ENCODE peak calls at places on chromosomes 16 and 17, in five cellular contexts. R, D, X, N and H are unnamed samples.

GRCh38 chr17:50165066-50165465 is 739 bp upstream of the SGCA start:
- DNase-seq in X (no peak), D (no peak), N (no peak), R (no peak), H (no peak)

GRCh38 chr17:17757944-17758343 is 76.7 kb downstream of the RAI1 start:
- DNase-seq in R (no peak), X (no peak), N (no peak), D (no peak), H (no peak)

GRCh38 chr17:50863221-50863843 is 2.8 kb downstream of the TOB1 start:
- DNase-seq in R (no peak), X (peak; percentile 67), D (peak; percentile 46), N (no peak), H (no peak)

GRCh38 chr17:45703348-45703747 is 80.8 kb upstream of the CRHR1 start:
- DNase-seq in D (no peak), N (no peak), X (peak; percentile 34), R (no peak), H (no peak)

GRCh38 chr17:45346255-45347015 is 29.6 kb upstream of the MAP3K14 start:
- DNase-seq in R (peak; percentile 49), X (no peak), D (no peak), N (no peak), H (no peak)

GRCh38 chr16:89711601-89712475 is 8.9 kb downstream of the VPS9D1 start:
- DNase-seq in X (peak; percentile 68), R (peak; percentile 30), N (no peak), D (peak; percentile 77), H (no peak)

GRCh38 chr17:32516450-32516849 is 29.7 kb downstream of the CDK5R1 start:
- DNase-seq in R (no peak), X (no peak), N (no peak), D (no peak), H (no peak)

GRCh38 chr17:22272363-22273146 is 580.2 kb downstream of the KCNJ18 start:
- DNase-seq in D (no peak), N (no peak), X (no peak), R (no peak), H (no peak)

GRCh38 chr16:75099738-75100615 is 16.6 kb downstream of the LDHD start:
- DNase-seq in R (no peak), N (no peak), D (no peak), X (no peak), H (no peak)

GRCh38 chr16:50038756-50039529 is 13.9 kb downstream of the CNEP1R1 start:
- DNase-seq in N (no peak), X (no peak), R (no peak), D (no peak), H (no peak)

GRCh38 chr16:53053967-53054669 is 673 bp upstream of the CHD9 start:
- DNase-seq in X (peak; percentile 5), R (peak; percentile 25), D (no peak), N (no peak), H (no peak)

GRCh38 chr16:49725651-49726050 is 130.3 kb downstream of the ZNF423 start:
- DNase-seq in X (no peak), R (no peak), D (no peak), N (no peak), H (no peak)

GRCh38 chr17:39144414-39144813 is 7.0 kb downstream of the PLXDC1 start:
- DNase-seq in R (peak; percentile 94), X (peak; percentile 22), D (no peak), N (peak; percentile 64), H (peak; percentile 96)

GRCh38 chr17:12665263-12666210 is at the start of gene MYOCD:
- DNase-seq in D (peak; percentile 83), R (peak; percentile 42), X (no peak), N (no peak), H (no peak)

GRCh38 chr17:12666718-12667117 is 1.0 kb downstream of the MYOCD start:
- DNase-seq in R (no peak), N (no peak), D (no peak), X (no peak), H (no peak)

GRCh38 chr17:12664894-12665262 is 812 bp upstream of the MYOCD start:
- DNase-seq in R (no peak), N (no peak), D (no peak), X (no peak), H (no peak)

GRCh38 chr17:12667299-12667958 is 1.7 kb downstream of the MYOCD start:
- DNase-seq in N (no peak), D (peak; percentile 29), X (peak; percentile 68), R (peak; percentile 56), H (peak; percentile 55)

GRCh38 chr17:12664252-12664651 is 1.4 kb upstream of the MYOCD start:
- DNase-seq in D (no peak), X (no peak), N (no peak), R (no peak), H (no peak)
- TF ChIP-seq CTCF in D (no peak), X (no peak), N (no peak), R (no peak), H (no peak)

GRCh38 chr17:78573955-78574354 is 3.2 kb downstream of the DNAH17 start:
- DNase-seq in X (peak; percentile 54), D (no peak), N (no peak), R (no peak), H (no peak)
- TF ChIP-seq CTCF in X (peak; percentile 65), D (no peak), N (no peak), R (no peak), H (no peak)

GRCh38 chr16:27698746-27699145 is 148.8 kb downstream of the KATNIP start:
- DNase-seq in X (no peak), N (peak; percentile 18), R (no peak), D (no peak), H (no peak)

GRCh38 chr16:27699540-27699939 is 149.6 kb downstream of the KATNIP start:
- DNase-seq in D (no peak), N (peak; percentile 16), R (no peak), X (no peak), H (no peak)

GRCh38 chr16:27695161-27695560 is 145.2 kb downstream of the KATNIP start:
- DNase-seq in N (peak; percentile 19), R (no peak), D (no peak), X (no peak), H (no peak)

GRCh38 chr16:27700596-27700995 is 150.7 kb downstream of the KATNIP start:
- DNase-seq in X (no peak), N (peak; percentile 65), R (no peak), D (no peak), H (peak; percentile 17)

GRCh38 chr16:27698266-27698665 is 148.3 kb downstream of the KATNIP start:
- DNase-seq in X (no peak), R (no peak), D (peak; percentile 72), N (peak; percentile 49), H (no peak)
- TF ChIP-seq CTCF in X (peak; percentile 49), R (peak; percentile 35), D (peak; percentile 52), N (peak; percentile 29), H (peak; percentile 17)

GRCh38 chr17:42843358-42843934 is 934 bp upstream of the AOC2 start:
- DNase-seq in D (peak; percentile 40), X (peak; percentile 63), N (no peak), R (peak; percentile 54), H (peak; percentile 73)
- TF ChIP-seq CTCF in D (peak; percentile 96), X (peak; percentile 81), N (peak; percentile 85), R (peak; percentile 100), H (peak; percentile 100)

DNA sequence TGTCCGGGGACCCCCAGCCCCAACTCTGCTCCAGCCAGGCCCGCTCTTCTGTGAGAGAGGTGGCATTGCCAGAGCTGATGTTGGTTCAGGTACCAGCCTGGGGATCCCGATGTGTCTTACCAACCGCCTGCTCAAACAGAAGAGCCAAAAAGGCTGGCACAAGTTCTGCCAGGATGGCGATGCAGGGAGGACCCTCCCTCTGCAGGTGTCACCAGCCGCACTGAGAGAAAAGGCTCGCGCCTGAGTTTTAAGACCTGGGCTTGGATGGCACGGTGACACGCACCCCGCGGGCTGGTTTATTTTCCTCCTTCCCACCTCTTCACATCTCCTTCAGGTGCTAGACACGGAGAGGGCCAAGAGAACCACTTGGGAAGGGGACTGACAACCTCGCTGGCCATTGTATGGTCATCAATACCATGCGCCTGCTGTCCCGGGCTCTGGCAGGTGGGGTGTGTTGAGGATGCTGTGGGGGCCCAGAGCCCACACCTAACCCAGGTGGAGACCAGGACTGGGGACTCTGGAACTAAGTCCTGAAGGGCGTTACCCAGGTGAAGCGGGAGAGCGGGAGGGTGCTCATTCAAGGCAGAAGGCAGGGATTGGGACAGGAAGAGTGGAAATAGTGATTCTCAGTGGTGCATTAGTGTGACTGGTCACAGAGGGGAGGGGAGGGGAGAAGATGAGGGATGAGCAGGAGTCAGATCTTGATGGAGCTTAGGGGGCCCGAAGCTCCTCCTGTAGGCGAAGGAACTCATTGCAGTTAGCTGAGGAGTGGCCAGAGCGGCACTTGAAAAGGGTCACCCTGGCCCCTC is 16.3 kb downstream of the FOXJ1 start:
- DNase-seq in R (no peak), D (no peak), X (peak; percentile 33), N (no peak), H (no peak)
- TF ChIP-seq CTCF in R (peak; percentile 24), D (peak; percentile 18), X (peak; percentile 50), N (no peak), H (peak; percentile 33)

GRCh38 chr17:27608330-27609230 is 22.4 kb upstream of the LGALS9 start:
- DNase-seq in N (no peak), X (peak; percentile 39), R (no peak), D (no peak), H (no peak)
- TF ChIP-seq CTCF in N (no peak), X (no peak), R (no peak), D (no peak), H (no peak)

DNA sequence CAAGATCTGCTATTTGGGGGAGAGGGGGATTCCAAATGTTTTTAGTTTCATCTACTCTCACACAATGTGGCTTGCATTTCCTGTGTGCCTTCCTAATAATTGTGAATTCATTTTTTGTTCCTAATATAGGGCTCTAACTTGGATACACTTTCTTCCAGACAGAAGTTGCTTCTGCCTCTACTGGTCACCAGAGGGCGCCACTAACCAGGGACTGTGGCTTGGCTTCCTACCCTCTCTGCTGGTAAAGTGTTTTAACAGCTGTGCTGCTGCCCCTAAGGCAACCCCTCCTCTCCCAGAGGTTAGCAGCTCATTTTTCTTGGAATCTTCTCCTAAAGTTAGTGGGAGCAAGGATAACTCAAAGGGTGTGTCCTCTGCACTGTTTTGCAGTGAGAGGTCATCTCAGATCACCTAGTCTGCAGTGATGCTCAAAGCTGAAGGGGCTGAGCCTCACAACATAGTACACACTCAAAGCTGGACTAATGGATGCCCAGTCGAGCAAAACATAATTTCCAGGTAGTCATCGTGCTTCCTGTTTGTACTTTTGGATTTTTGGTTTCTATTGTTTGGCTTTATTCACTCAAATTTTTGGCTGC is 5.0 kb upstream of the PRSS54 start:
- DNase-seq in N (no peak), X (peak; percentile 52), R (peak; percentile 1), D (peak; percentile 30), H (peak; percentile 8)
- TF ChIP-seq CTCF in N (no peak), X (peak; percentile 80), R (peak; percentile 66), D (peak; percentile 39), H (peak; percentile 57)

DNA sequence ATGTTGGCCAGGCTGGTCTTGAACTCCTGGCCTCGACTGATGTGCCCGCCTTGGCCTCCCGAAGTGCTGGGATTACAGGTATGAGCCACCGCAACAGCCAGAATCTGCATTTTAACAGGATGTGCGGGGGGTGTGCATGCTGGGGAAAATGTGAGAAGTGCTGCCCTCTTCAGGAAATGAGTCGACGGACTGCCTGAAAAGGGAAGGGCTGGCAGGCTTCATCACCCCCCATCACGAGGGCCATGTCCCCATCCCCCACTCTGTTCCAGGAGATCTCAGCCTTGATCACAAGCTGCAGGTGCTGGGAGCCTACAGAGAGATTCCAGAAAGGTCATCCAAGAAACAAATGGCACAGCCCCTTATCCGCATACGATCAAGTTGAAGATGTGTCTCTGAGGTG is 195.3 kb upstream of the RPL38 start:
- DNase-seq in D (no peak), X (peak; percentile 36), N (no peak), R (no peak), H (no peak)
- TF ChIP-seq CTCF in D (no peak), X (peak; percentile 66), N (no peak), R (peak; percentile 16), H (peak; percentile 24)